ENCODE peak calls at places on chromosomes 13 and 19, in seven cellular contexts. I is left lung, C is esophagus squamous epithelium, V is AG04450, L is ascending aorta, T is body of pancreas, P is colonic mucosa. G is an unnamed sample. For H3K9me3, the result is how much of the 10 kb centered on the place peaks cover.

GRCh38 chr13:41603917-41604316 is 146.6 kb downstream of the RGCC start:
- DNase-seq in V (no peak), T (no peak), I (no peak), C (no peak), P (no peak), L (no peak), G (peak)

GRCh38 chr19:13143135-13143534 is 7.0 kb downstream of the STX10 start:
- DNase-seq in C (no peak), T (no peak), V (no peak), I (no peak), L (no peak), P (no peak), G (no peak)

GRCh38 chr19:39825531-39826076 is 8.4 kb downstream of the DYRK1B start:
- DNase-seq in I (no peak), P (no peak), T (no peak), L (no peak), C (no peak), V (no peak), G (no peak)

GRCh38 chr13:64633948-64634347 is 2596.2 kb downstream of the PCDH9 start:
- DNase-seq in L (no peak), V (no peak), T (no peak), C (no peak), P (no peak), I (no peak), G (no peak)

GRCh38 chr19:10769533-10770491 is 51.9 kb downstream of the DNM2 start:
- DNase-seq in T (peak), C (no peak), V (no peak), I (no peak), L (peak), P (no peak), G (peak)

GRCh38 chr13:24264976-24265375 is 44.4 kb upstream of the C1QTNF9 start:
- DNase-seq in C (no peak), L (no peak), T (no peak), I (peak), P (no peak), V (no peak), G (peak)

GRCh38 chr13:99408703-99409000 is 92.6 kb upstream of the TM9SF2 start:
- DNase-seq in I (no peak), P (no peak), L (peak), T (no peak), C (no peak), V (no peak), G (no peak)

GRCh38 chr13:97659602-97660001 is 225.6 kb downstream of the RAP2A start:
- DNase-seq in T (peak), P (no peak), V (peak), L (no peak), C (no peak), I (no peak), G (no peak)

GRCh38 chr13:91893040-91893439 is 494.6 kb downstream of the GPC5 start:
- DNase-seq in I (no peak), P (no peak), C (no peak), V (no peak), L (no peak), T (no peak), G (no peak)

GRCh38 chr13:99442273-99442895 is 58.9 kb upstream of the TM9SF2 start:
- DNase-seq in C (no peak), P (peak), L (no peak), I (no peak), T (peak), V (no peak), G (peak)

GRCh38 chr19:13051581-13052165 is 51.0 kb downstream of the LYL1 start:
- DNase-seq in P (peak), L (peak), I (peak), V (no peak), T (peak), C (no peak), G (peak)

GRCh38 chr19:18932216-18932841 is 8.7 kb downstream of the HOMER3 start:
- DNase-seq in L (peak), V (no peak), T (peak), P (peak), C (no peak), I (peak), G (peak)

GRCh38 chr13:72849571-72849970 is 67.6 kb downstream of the PIBF1 start:
- DNase-seq in T (no peak), L (no peak), I (no peak), C (no peak), V (no peak), P (no peak), G (peak)

GRCh38 chr13:33277351-33277750 is 8.2 kb downstream of the STARD13 start:
- DNase-seq in L (no peak), C (no peak), P (no peak), T (no peak), I (no peak), V (no peak), G (no peak)

GRCh38 chr19:39934584-39935233 is at the start of gene FCGBP:
- DNase-seq in L (no peak), T (no peak), I (no peak), V (no peak), C (no peak), P (peak), G (peak)

GRCh38 chr19:3632739-3633558 is 6.4 kb upstream of the CACTIN start:
- DNase-seq in L (no peak), V (no peak), C (no peak), P (no peak), I (no peak), T (no peak), G (no peak)

GRCh38 chr19:55390461-55390880 is 4.7 kb downstream of the RPL28 start:
- DNase-seq in T (no peak), I (no peak), P (no peak), C (no peak), L (no peak), V (no peak), G (no peak)

GRCh38 chr19:34976611-34977010 is 12.6 kb upstream of the ZNF792 start:
- DNase-seq in L (no peak), I (no peak), C (no peak), V (no peak), T (no peak), P (no peak), G (no peak)

GRCh38 chr13:32206097-32206740 is 108.9 kb downstream of the ZAR1L start:
- DNase-seq in P (no peak), V (no peak), C (no peak), T (no peak), I (no peak), L (no peak), G (no peak)

GRCh38 chr13:99969934-99970760 is 1.4 kb downstream of the ZIC5 start:
- DNase-seq in C (no peak), P (peak), I (no peak), V (no peak), T (no peak), L (no peak), G (no peak)

GRCh38 chr13:55500694-55501093 is 1640.0 kb upstream of the PRR20A start:
- DNase-seq in P (no peak), L (no peak), V (no peak), I (no peak), T (no peak), C (no peak), G (no peak)

GRCh38 chr19:10000171-10000826 is 10.0 kb downstream of the COL5A3 start:
- DNase-seq in T (peak), C (no peak), I (peak), V (no peak), P (peak), L (peak), G (peak)

GRCh38 chr13:113597386-113598080 is 13.0 kb downstream of the TFDP1 start:
- DNase-seq in P (no peak), C (no peak), L (peak), I (no peak), T (no peak), V (no peak), G (no peak)

GRCh38 chr19:38060346-38060745 is 153.3 kb downstream of the SIPA1L3 start:
- DNase-seq in P (no peak), V (no peak), I (no peak), L (no peak), C (no peak), T (peak), G (no peak)

GRCh38 chr19:39098365-39099269 is 14.4 kb downstream of the ACP7 start:
- DNase-seq in C (no peak), V (no peak), I (no peak), L (no peak), T (no peak), P (no peak), G (no peak)

GRCh38 chr19:5665781-5666513 is 14.4 kb downstream of the MICOS13 start:
- DNase-seq in L (no peak), T (no peak), I (no peak), C (no peak), V (peak), P (no peak), G (no peak)

GRCh38 chr13:82963466-82963865 is 918.8 kb downstream of the SLITRK1 start:
- DNase-seq in P (no peak), L (no peak), T (no peak), C (no peak), V (no peak), I (no peak), G (no peak)

GRCh38 chr13:32252812-32253440 is 62.2 kb downstream of the ZAR1L start:
- DNase-seq in C (no peak), P (no peak), I (no peak), T (no peak), L (no peak), V (no peak), G (no peak)

GRCh38 chr13:30346159-30346788 is 38.9 kb upstream of the KATNAL1 start:
- DNase-seq in C (no peak), P (peak), I (no peak), L (no peak), V (no peak), T (peak), G (peak)

GRCh38 chr19:41876847-41877489 is at the start of gene CD79A:
- DNase-seq in P (no peak), C (no peak), I (no peak), L (no peak), V (no peak), T (no peak), G (no peak)

GRCh38 chr13:85575110-85575509 is 224.1 kb downstream of the SLITRK6 start:
- DNase-seq in C (no peak), I (no peak), L (no peak), T (no peak), P (no peak), V (no peak), G (no peak)

DNA sequence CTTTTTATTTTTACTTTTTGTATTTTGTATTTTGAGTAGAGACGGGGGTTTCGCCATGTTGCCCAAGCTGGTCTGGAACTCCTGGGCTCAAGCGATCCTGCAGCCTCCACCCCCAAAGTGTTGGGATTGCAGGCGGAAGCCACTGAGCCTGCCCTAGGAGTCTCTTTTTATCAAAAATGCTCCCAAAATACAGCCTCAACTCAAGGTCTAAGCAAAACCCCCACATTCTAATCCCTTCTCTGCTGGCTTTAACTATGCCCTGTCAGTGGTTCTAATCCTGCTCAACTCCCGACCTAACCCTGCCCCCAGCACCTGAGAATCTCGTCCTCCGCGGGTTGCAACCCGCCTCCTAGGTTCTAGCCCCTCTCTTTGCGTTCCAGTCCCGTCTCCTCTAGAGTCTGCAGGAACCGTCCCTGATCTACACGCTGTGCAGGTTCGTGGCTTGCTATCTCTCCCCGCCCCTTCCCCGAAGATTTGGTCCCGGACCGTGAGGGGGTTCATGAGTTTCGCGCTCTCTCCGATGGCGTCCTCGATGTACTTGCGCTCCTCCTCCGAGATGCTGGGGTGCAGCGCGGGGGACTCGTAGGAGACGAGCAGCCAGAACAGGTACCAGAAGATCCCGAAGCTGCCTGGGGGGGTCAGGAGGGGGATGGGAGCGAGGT is 8.0 kb downstream of the SLC17A7 start:
- DNase-seq in C (no peak), P (no peak), V (no peak), I (no peak), L (no peak), T (no peak), G (no peak)
- H3K9me3 ChIP-seq in C (under half), P (under half), V (under half), I (under half), L (under half), T (under half), G (under half)

GRCh38 chr19:44002566-44003460 is at the start of gene ZNF230:
- DNase-seq in P (peak), V (peak), T (peak), I (peak), C (peak), L (peak), G (peak)

GRCh38 chr19:44003461-44004134 is 841 bp downstream of the ZNF230 start:
- DNase-seq in V (no peak), L (no peak), C (no peak), T (no peak), I (peak), P (peak), G (peak)

GRCh38 chr19:44007473-44007872 is 4.7 kb downstream of the ZNF230 start:
- DNase-seq in C (no peak), I (no peak), V (no peak), P (no peak), T (no peak), L (no peak), G (no peak)

GRCh38 chr19:44002212-44002565 is 568 bp upstream of the ZNF230 start:
- DNase-seq in T (no peak), L (no peak), I (no peak), V (no peak), P (no peak), C (no peak), G (no peak)

DNA sequence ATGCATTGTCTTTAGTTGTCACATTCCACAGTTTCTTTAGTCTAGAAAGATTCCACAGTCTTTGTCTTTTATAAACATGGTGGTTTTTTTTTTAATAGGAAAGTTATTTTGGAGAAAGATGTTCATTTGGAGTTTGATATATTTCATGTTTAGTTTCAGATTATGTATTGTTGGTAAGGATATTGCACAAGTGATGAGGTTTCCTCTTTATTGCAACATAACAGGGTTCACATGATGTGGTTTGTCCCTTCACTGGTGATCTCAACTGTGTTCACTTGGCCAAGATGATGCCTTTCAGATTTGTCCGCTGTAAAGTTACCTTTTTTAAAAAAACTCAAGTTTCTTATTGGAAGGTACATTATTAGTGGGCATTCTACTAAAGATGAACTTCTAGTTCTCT is 3.2 kb downstream of the ZNF230 start:
- DNase-seq in T (no peak), P (no peak), C (no peak), I (no peak), V (no peak), L (no peak), G (no peak)
- H3K9me3 ChIP-seq in T (under half), P (under half), C (under half), I (under half), V (under half), L (half or more), G (under half)

DNA sequence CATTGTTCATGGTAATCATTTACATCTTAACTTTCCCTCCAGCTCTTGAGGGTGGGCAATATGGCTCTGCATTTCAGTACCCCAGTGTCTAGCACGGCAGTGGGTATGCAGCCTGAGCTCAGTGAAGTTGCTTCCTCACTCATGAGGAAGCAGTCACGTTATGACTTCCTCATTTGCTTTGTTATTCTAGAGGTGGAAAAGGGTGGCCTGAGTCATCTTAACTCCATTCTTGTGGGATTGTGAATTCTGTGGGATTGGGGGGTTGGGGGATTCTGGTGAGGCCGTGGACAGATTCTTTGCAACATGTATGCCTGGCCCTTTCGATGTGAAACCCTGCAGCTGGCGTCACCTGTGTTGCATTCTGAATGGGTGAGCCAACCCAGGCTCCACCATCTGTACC is 406.7 kb upstream of the ZNF507 start:
- DNase-seq in C (no peak), T (no peak), I (no peak), V (no peak), P (no peak), L (no peak), G (no peak)
- H3K9me3 ChIP-seq in C (under half), T (under half), I (under half), V (under half), P (under half), L (under half), G (under half)

DNA sequence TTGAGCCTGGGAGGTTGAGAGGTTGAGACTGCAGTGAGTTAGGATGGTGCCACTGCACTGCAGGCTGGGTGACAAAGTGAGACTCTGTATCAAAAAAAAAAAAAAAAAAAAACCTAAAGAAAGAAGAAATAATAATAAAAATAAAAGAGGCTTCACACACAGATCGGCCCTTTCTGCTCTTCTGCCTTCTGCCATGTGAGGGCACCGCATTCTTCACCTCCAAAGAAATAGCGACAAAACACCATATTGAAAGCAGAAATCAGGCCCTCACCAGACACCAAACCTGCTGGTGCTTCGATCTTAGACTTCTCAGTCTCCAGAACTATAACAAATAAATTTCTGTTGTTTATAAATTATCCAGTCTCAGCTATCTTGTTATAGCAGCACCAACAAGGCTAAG is 3.0 kb downstream of the ZNF649 start:
- DNase-seq in V (no peak), P (no peak), C (no peak), L (no peak), T (no peak), I (no peak), G (no peak)
- H3K9me3 ChIP-seq in V (under half), P (under half), C (under half), L (half or more), T (under half), I (half or more), G (under half)

GRCh38 chr19:22422220-22422619 is at the start of gene ZNF98:
- DNase-seq in T (peak), L (peak), I (no peak), P (no peak), C (no peak), V (no peak), G (no peak)
- H3K9me3 ChIP-seq in T (under half), L (under half), I (half or more), P (under half), C (under half), V (half or more), G (under half)

DNA sequence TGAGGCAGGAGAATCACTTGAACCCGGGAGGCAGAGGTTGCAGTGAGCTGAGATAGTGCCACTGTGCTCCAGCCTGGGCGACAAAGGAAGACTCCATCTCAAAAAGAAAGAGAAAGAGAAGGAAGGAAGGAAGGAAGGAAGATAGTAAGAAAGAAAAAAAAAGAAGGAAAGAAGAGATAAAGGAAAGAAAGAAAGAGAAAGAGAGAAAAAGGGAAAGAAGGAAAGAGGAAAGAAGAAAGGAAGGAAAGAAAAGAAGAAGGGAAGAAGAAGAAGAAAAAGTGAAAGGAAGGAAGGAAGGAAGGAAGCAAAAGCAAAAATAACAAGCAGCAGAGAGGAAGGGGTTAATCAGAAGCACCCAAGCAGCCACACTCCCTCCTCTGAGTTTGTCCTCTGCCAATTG is 32.1 kb downstream of the NWD1 start:
- DNase-seq in L (no peak), T (no peak), C (no peak), V (no peak), P (no peak), I (no peak), G (no peak)
- H3K9me3 ChIP-seq in L (under half), T (under half), C (under half), V (under half), P (under half), I (under half), G (under half)

GRCh38 chr19:58123354-58123753 is 25.3 kb upstream of the ZSCAN18 start:
- DNase-seq in T (no peak), C (no peak), L (no peak), V (no peak), P (no peak), I (no peak), G (no peak)

GRCh38 chr19:58129284-58129683 is 21.3 kb downstream of the ZNF329 start:
- DNase-seq in L (no peak), T (no peak), C (no peak), V (no peak), I (no peak), P (no peak), G (no peak)

DNA sequence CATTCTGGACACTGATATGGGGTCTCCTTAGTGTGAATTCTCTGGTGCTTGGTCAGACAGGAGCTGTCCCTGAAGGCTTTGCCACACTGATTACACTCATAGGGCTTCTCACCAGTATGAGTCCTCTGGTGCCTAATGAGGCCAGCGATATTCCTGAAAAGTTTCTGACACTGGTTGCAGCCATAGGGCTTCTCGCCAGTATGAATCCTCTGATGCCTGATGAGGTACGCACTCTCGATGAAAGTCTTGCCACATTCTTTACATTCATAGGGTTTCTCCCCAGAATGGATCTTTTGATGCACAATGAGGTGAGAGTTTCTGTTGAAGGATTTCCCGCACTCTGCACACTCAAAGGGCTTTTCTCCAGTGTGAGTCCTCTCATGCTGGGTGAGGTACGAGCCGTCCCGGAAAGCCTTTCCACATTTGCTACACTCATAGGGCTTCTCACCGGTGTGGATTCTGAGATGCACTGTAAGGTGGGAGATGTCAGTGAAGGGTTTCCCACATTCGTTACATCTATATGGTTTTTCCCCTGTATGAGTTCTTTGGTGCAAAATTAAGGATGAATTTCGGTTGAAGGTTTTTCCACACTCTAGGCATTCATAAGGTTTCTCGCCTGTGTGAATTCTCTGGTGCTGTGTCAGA is 22.4 kb downstream of the ZNF329 start:
- DNase-seq in I (no peak), P (no peak), L (no peak), T (no peak), V (no peak), C (no peak), G (no peak)
- H3K9me3 ChIP-seq in I (half or more), P (under half), L (half or more), T (half or more), V (half or more), C (half or more), G (under half)

GRCh38 chr19:57552432-57552831 is 7.2 kb downstream of the ZNF550 start:
- DNase-seq in I (no peak), T (no peak), P (no peak), L (no peak), V (no peak), C (no peak), G (no peak)

GRCh38 chr19:57546513-57546912 is 13.2 kb downstream of the ZNF550 start:
- DNase-seq in P (no peak), C (no peak), I (no peak), V (no peak), T (no peak), L (no peak), G (no peak)
- H3K9me3 ChIP-seq in P (under half), C (half or more), I (half or more), V (half or more), T (half or more), L (half or more), G (under half)

G was measured in small intestine.